ENCODE peak calls at places on chromosomes 7 and 10, in four cellular contexts. Y, E, X and P are unnamed samples.

GRCh38 chr10:34732926-34733325 is 82.2 kb downstream of the PARD3 start:
- DNase-seq in Y (no peak), E (no peak), X (no peak), P (peak; percentile 81)

GRCh38 chr10:60029441-60029840 is 123.1 kb upstream of the CCDC6 start:
- DNase-seq in Y (no peak), E (no peak), X (no peak), P (no peak)

GRCh38 chr7:36129048-36129534 is 24.0 kb upstream of the EEPD1 start:
- DNase-seq in Y (no peak), E (no peak), X (no peak), P (peak; percentile 82)

GRCh38 chr10:122316224-122316884 is 45.3 kb downstream of the BTBD16 start:
- DNase-seq in Y (no peak), E (no peak), X (no peak), P (no peak)

GRCh38 chr10:75187961-75188426 is 22.6 kb upstream of the VDAC2 start:
- DNase-seq in Y (no peak), E (peak; percentile 57), X (peak; percentile 60), P (peak; percentile 77)

GRCh38 chr7:149316606-149317005 is 54.6 kb downstream of the ZNF783 start:
- DNase-seq in Y (no peak), E (no peak), X (no peak), P (no peak)

GRCh38 chr10:116385994-116386809 is 41.4 kb upstream of the PNLIPRP3 start:
- DNase-seq in Y (peak; percentile 2), E (no peak), X (no peak), P (peak; percentile 9)

GRCh38 chr10:73110345-73110849 is at the start of gene NUDT13:
- DNase-seq in Y (no peak), E (peak; percentile 18), X (no peak), P (peak; percentile 82)

GRCh38 chr7:57774300-57774699 is 324.3 kb downstream of the ZNF716 start:
- DNase-seq in Y (no peak), E (no peak), X (no peak), P (no peak)

GRCh38 chr10:128884496-128884895 is 582.5 kb upstream of the MGMT start:
- DNase-seq in Y (no peak), E (no peak), X (no peak), P (no peak)

GRCh38 chr10:55374060-55374459 is 573.0 kb upstream of the PCDH15 start:
- DNase-seq in Y (no peak), E (no peak), X (no peak), P (no peak)

GRCh38 chr10:72803119-72803505 is 90.4 kb upstream of the OIT3 start:
- DNase-seq in Y (no peak), E (no peak), X (no peak), P (no peak)

GRCh38 chr7:74338366-74339108 is 49.3 kb downstream of the CLIP2 start:
- DNase-seq in Y (no peak), E (no peak), X (no peak), P (no peak)

GRCh38 chr7:19982841-19983835 is 209.7 kb upstream of the TMEM196 start:
- DNase-seq in Y (no peak), E (no peak), X (peak; percentile 67), P (peak; percentile 21)

GRCh38 chr7:22990588-22990949 is 23.4 kb downstream of the HYCC1 start:
- DNase-seq in Y (peak; percentile 32), E (no peak), X (no peak), P (no peak)

GRCh38 chr10:27745719-27746363 is at the start of gene MKX:
- DNase-seq in Y (no peak), E (no peak), X (peak; percentile 23), P (no peak)

GRCh38 chr7:102981451-102981850 is 68.7 kb downstream of the LRRC17 start:
- DNase-seq in Y (no peak), E (no peak), X (no peak), P (no peak)

GRCh38 chr7:27329917-27330316 is 87.3 kb downstream of the EVX1 start:
- DNase-seq in Y (no peak), E (no peak), X (no peak), P (no peak)

GRCh38 chr7:47827321-47827720 is 120.9 kb downstream of the PKD1L1 start:
- DNase-seq in Y (no peak), E (no peak), X (no peak), P (no peak)

GRCh38 chr7:66522518-66522917 is 106.2 kb upstream of the KCTD7 start:
- DNase-seq in Y (no peak), E (no peak), X (no peak), P (peak; percentile 24)

GRCh38 chr10:71984126-71984797 is 20.1 kb downstream of the CHST3 start:
- DNase-seq in Y (no peak), E (no peak), X (no peak), P (no peak)

GRCh38 chr7:30276203-30276900 is 8.0 kb upstream of the ZNRF2 start:
- DNase-seq in Y (no peak), E (peak; percentile 9), X (peak; percentile 68), P (peak; percentile 50)

GRCh38 chr10:63213489-63213888 is 80.4 kb downstream of the NRBF2 start:
- DNase-seq in Y (no peak), E (no peak), X (no peak), P (no peak)

GRCh38 chr7:15989194-15989593 is 302.7 kb upstream of the MEOX2 start:
- DNase-seq in Y (no peak), E (no peak), X (no peak), P (no peak)

GRCh38 chr10:133087679-133088523 is at the start of gene ADGRA1:
- DNase-seq in Y (no peak), E (no peak), X (peak; percentile 62), P (no peak)

GRCh38 chr7:936131-937054 is 18.1 kb downstream of the ADAP1 start:
- DNase-seq in Y (no peak), E (no peak), X (no peak), P (no peak)

GRCh38 chr10:10259013-10259412 is 758.7 kb upstream of the CELF2 start:
- DNase-seq in Y (no peak), E (no peak), X (no peak), P (no peak)

GRCh38 chr7:101186839-101187448 is 6.9 kb upstream of the NAT16 start:
- DNase-seq in Y (no peak), E (no peak), X (no peak), P (no peak)

GRCh38 chr10:121710207-121710606 is 112.0 kb upstream of the FGFR2 start:
- DNase-seq in Y (no peak), E (no peak), X (no peak), P (no peak)

GRCh38 chr7:33722383-33723096 is 182.8 kb upstream of the BMPER start:
- DNase-seq in Y (peak; percentile 90), E (no peak), X (peak; percentile 76), P (no peak)

GRCh38 chr10:97494863-97495506 is 3.2 kb downstream of the MMS19 start:
- DNase-seq in Y (no peak), E (no peak), X (no peak), P (peak; percentile 6)

GRCh38 chr7:99563650-99564049 is 5.2 kb downstream of the ZNF655 start:
- DNase-seq in Y (peak; percentile 9), E (no peak), X (no peak), P (no peak)

GRCh38 chr7:1571261-1571650 is 1.4 kb upstream of the PSMG3 start:
- DNase-seq in Y (no peak), E (no peak), X (no peak), P (no peak)

GRCh38 chr10:73247509-73248258 is 629 bp upstream of the DNAJC9 start:
- DNase-seq in Y (no peak), E (no peak), X (no peak), P (peak; percentile 18)